ENCODE peak calls at places on chromosomes 1 and 21, in ten cellular contexts. One of them, this sample, is unnamed.

GRCh38 chr21:39124852-39125251 is 58.4 kb downstream of the PSMG1 start:
- DNase-seq in GM12865: no peak
- DNase-seq in AG09309: no peak
- DNase-seq in PC-9: no peak
- DNase-seq in retinal pigment epithelial cell: no peak
- DNase-seq in WTC11: no peak
- DNase-seq in GM20000: no peak
- DNase-seq in choroid plexus epithelial cell: no peak
- DNase-seq in HFF-Myc: no peak
- DNase-seq in cardiac fibroblast: no peak
- DNase-seq in this sample: no peak

GRCh38 chr1:115679141-115679611 is 37.4 kb downstream of the VANGL1 start:
- DNase-seq in GM12865: peak
- DNase-seq in AG09309: peak
- DNase-seq in PC-9: peak
- DNase-seq in retinal pigment epithelial cell: peak
- DNase-seq in WTC11: no peak
- DNase-seq in GM20000: no peak
- DNase-seq in choroid plexus epithelial cell: peak
- DNase-seq in HFF-Myc: peak
- DNase-seq in cardiac fibroblast: peak
- DNase-seq in this sample: no peak

GRCh38 chr1:43123031-43123430 is 49.1 kb downstream of the EBNA1BP2 start:
- DNase-seq in GM12865: no peak
- DNase-seq in AG09309: no peak
- DNase-seq in PC-9: no peak
- DNase-seq in retinal pigment epithelial cell: no peak
- DNase-seq in WTC11: no peak
- DNase-seq in GM20000: no peak
- DNase-seq in choroid plexus epithelial cell: no peak
- DNase-seq in HFF-Myc: no peak
- DNase-seq in cardiac fibroblast: no peak
- DNase-seq in this sample: no peak

GRCh38 chr1:234599617-234600417 is 10.2 kb downstream of the IRF2BP2 start:
- DNase-seq in GM12865: peak
- DNase-seq in AG09309: no peak
- DNase-seq in PC-9: peak
- DNase-seq in retinal pigment epithelial cell: no peak
- DNase-seq in WTC11: peak
- DNase-seq in GM20000: peak
- DNase-seq in choroid plexus epithelial cell: peak
- DNase-seq in HFF-Myc: no peak
- DNase-seq in cardiac fibroblast: peak
- DNase-seq in this sample: no peak

GRCh38 chr21:34885125-34885524 is 164.0 kb downstream of the RUNX1 start:
- DNase-seq in GM12865: no peak
- DNase-seq in AG09309: no peak
- DNase-seq in PC-9: no peak
- DNase-seq in retinal pigment epithelial cell: no peak
- DNase-seq in WTC11: no peak
- DNase-seq in GM20000: no peak
- DNase-seq in choroid plexus epithelial cell: no peak
- DNase-seq in HFF-Myc: no peak
- DNase-seq in cardiac fibroblast: no peak
- DNase-seq in this sample: no peak

GRCh38 chr1:50155564-50155963 is 46.8 kb downstream of the ELAVL4 start:
- DNase-seq in GM12865: no peak
- DNase-seq in AG09309: no peak
- DNase-seq in PC-9: no peak
- DNase-seq in retinal pigment epithelial cell: no peak
- DNase-seq in WTC11: no peak
- DNase-seq in GM20000: no peak
- DNase-seq in choroid plexus epithelial cell: no peak
- DNase-seq in HFF-Myc: no peak
- DNase-seq in cardiac fibroblast: no peak
- DNase-seq in this sample: no peak

GRCh38 chr1:225750865-225751824 is 26.5 kb upstream of the SRP9 start:
- DNase-seq in GM12865: no peak
- DNase-seq in AG09309: no peak
- DNase-seq in PC-9: no peak
- DNase-seq in retinal pigment epithelial cell: no peak
- DNase-seq in WTC11: no peak
- DNase-seq in GM20000: no peak
- DNase-seq in choroid plexus epithelial cell: no peak
- DNase-seq in HFF-Myc: no peak
- DNase-seq in cardiac fibroblast: no peak
- DNase-seq in this sample: no peak

GRCh38 chr1:80656011-80656627 is 1144.6 kb upstream of the ADGRL2 start:
- DNase-seq in GM12865: peak
- DNase-seq in AG09309: no peak
- DNase-seq in PC-9: no peak
- DNase-seq in retinal pigment epithelial cell: peak
- DNase-seq in WTC11: peak
- DNase-seq in GM20000: no peak
- DNase-seq in choroid plexus epithelial cell: peak
- DNase-seq in HFF-Myc: no peak
- DNase-seq in cardiac fibroblast: peak
- DNase-seq in this sample: peak

GRCh38 chr1:228735871-228736586 is 750 bp downstream of the RHOU start:
- DNase-seq in GM12865: no peak
- DNase-seq in AG09309: no peak
- DNase-seq in PC-9: no peak
- DNase-seq in retinal pigment epithelial cell: no peak
- DNase-seq in WTC11: peak
- DNase-seq in GM20000: peak
- DNase-seq in choroid plexus epithelial cell: peak
- DNase-seq in HFF-Myc: no peak
- DNase-seq in cardiac fibroblast: peak
- DNase-seq in this sample: no peak

GRCh38 chr21:45550552-45551210 is 8.4 kb upstream of the SLC19A1 start:
- DNase-seq in GM12865: peak
- DNase-seq in AG09309: no peak
- DNase-seq in PC-9: no peak
- DNase-seq in retinal pigment epithelial cell: no peak
- DNase-seq in WTC11: no peak
- DNase-seq in GM20000: peak
- DNase-seq in choroid plexus epithelial cell: peak
- DNase-seq in HFF-Myc: no peak
- DNase-seq in cardiac fibroblast: no peak
- DNase-seq in this sample: no peak

GRCh38 chr1:3898994-3899775 is 887 bp downstream of the C1orf174 start:
- DNase-seq in GM12865: no peak
- DNase-seq in AG09309: no peak
- DNase-seq in PC-9: peak
- DNase-seq in retinal pigment epithelial cell: no peak
- DNase-seq in WTC11: no peak
- DNase-seq in GM20000: no peak
- DNase-seq in choroid plexus epithelial cell: peak
- DNase-seq in HFF-Myc: no peak
- DNase-seq in cardiac fibroblast: peak
- DNase-seq in this sample: no peak

GRCh38 chr1:28028873-28029654 is 59.3 kb downstream of the EYA3 start:
- DNase-seq in GM12865: peak
- DNase-seq in AG09309: no peak
- DNase-seq in PC-9: no peak
- DNase-seq in retinal pigment epithelial cell: no peak
- DNase-seq in WTC11: no peak
- DNase-seq in GM20000: peak
- DNase-seq in choroid plexus epithelial cell: peak
- DNase-seq in HFF-Myc: no peak
- DNase-seq in cardiac fibroblast: peak
- DNase-seq in this sample: no peak

GRCh38 chr1:35595684-35596083 is 22.6 kb downstream of the TFAP2E start:
- DNase-seq in GM12865: no peak
- DNase-seq in AG09309: no peak
- DNase-seq in PC-9: no peak
- DNase-seq in retinal pigment epithelial cell: no peak
- DNase-seq in WTC11: no peak
- DNase-seq in GM20000: no peak
- DNase-seq in choroid plexus epithelial cell: no peak
- DNase-seq in HFF-Myc: no peak
- DNase-seq in cardiac fibroblast: no peak
- DNase-seq in this sample: no peak

DNA sequence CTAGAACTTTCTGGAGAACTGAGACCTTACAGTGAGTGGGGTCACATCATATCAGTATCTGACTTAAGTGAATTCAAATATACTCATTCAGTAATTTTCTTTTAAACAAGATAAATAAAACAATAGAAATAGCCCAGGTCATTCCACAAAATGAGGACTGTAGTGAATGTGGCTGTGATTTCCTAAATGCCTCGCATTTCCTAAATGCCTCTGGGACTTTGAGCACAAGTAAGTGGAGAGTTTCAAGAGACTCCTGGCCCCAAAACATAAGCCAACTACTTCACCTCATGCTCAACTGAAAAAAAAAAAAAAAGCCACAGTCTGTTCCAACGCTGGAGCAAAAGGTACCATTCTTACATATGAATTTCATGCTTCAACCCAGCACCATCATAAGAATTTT is 81.5 kb downstream of the ZNF281 start:
- DNase-seq in GM12865: no peak
- DNase-seq in AG09309: no peak
- DNase-seq in PC-9: no peak
- DNase-seq in retinal pigment epithelial cell: no peak
- DNase-seq in WTC11: no peak
- DNase-seq in GM20000: no peak
- DNase-seq in choroid plexus epithelial cell: no peak
- DNase-seq in HFF-Myc: no peak
- DNase-seq in cardiac fibroblast: no peak
- DNase-seq in this sample: no peak
- TF ChIP-seq CTCF in GM12865: no peak
- TF ChIP-seq CTCF in AG09309: no peak
- TF ChIP-seq CTCF in PC-9: no peak
- TF ChIP-seq CTCF in retinal pigment epithelial cell: no peak
- TF ChIP-seq CTCF in WTC11: no peak
- TF ChIP-seq CTCF in GM20000: no peak
- TF ChIP-seq CTCF in choroid plexus epithelial cell: no peak
- TF ChIP-seq CTCF in HFF-Myc: no peak
- TF ChIP-seq CTCF in cardiac fibroblast: no peak
- TF ChIP-seq CTCF in this sample: no peak

GRCh38 chr1:6545276-6545934 is 8.9 kb downstream of the NOL9 start:
- DNase-seq in GM12865: no peak
- DNase-seq in AG09309: no peak
- DNase-seq in PC-9: no peak
- DNase-seq in retinal pigment epithelial cell: no peak
- DNase-seq in WTC11: no peak
- DNase-seq in GM20000: no peak
- DNase-seq in choroid plexus epithelial cell: peak
- DNase-seq in HFF-Myc: no peak
- DNase-seq in cardiac fibroblast: peak
- DNase-seq in this sample: peak

GRCh38 chr1:6546326-6546725 is 8.0 kb downstream of the NOL9 start:
- DNase-seq in GM12865: no peak
- DNase-seq in AG09309: no peak
- DNase-seq in PC-9: no peak
- DNase-seq in retinal pigment epithelial cell: no peak
- DNase-seq in WTC11: no peak
- DNase-seq in GM20000: no peak
- DNase-seq in choroid plexus epithelial cell: no peak
- DNase-seq in HFF-Myc: no peak
- DNase-seq in cardiac fibroblast: no peak
- DNase-seq in this sample: no peak

GRCh38 chr1:6544831-6545230 is 9.5 kb downstream of the NOL9 start:
- DNase-seq in GM12865: no peak
- DNase-seq in AG09309: no peak
- DNase-seq in PC-9: no peak
- DNase-seq in retinal pigment epithelial cell: no peak
- DNase-seq in WTC11: no peak
- DNase-seq in GM20000: no peak
- DNase-seq in choroid plexus epithelial cell: peak
- DNase-seq in HFF-Myc: no peak
- DNase-seq in cardiac fibroblast: peak
- DNase-seq in this sample: no peak

DNA sequence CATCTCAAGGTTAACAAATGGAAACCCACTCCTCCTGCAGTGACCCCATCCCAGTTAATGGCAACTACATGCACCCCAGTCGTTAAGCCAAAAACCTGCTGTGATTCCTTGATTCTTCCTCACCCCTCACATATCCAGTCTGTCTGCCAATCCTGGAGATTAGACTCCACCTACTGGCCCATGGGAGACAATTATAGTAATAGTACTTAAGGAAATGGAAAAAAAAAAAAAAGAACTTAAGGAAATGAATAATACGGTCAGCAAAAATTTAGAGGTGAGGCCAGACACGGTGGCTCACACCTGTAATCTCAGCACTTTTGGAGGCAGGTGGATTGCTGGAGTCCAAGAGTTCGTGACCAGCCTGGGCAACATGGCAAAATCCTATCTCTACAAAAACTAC is 7.0 kb downstream of the NOL9 start:
- DNase-seq in GM12865: no peak
- DNase-seq in AG09309: no peak
- DNase-seq in PC-9: no peak
- DNase-seq in retinal pigment epithelial cell: no peak
- DNase-seq in WTC11: no peak
- DNase-seq in GM20000: no peak
- DNase-seq in choroid plexus epithelial cell: peak
- DNase-seq in HFF-Myc: no peak
- DNase-seq in cardiac fibroblast: peak
- DNase-seq in this sample: peak
- TF ChIP-seq CTCF in GM12865: no peak
- TF ChIP-seq CTCF in AG09309: no peak
- TF ChIP-seq CTCF in PC-9: no peak
- TF ChIP-seq CTCF in retinal pigment epithelial cell: peak
- TF ChIP-seq CTCF in WTC11: no peak
- TF ChIP-seq CTCF in GM20000: no peak
- TF ChIP-seq CTCF in choroid plexus epithelial cell: peak
- TF ChIP-seq CTCF in HFF-Myc: no peak
- TF ChIP-seq CTCF in cardiac fibroblast: no peak
- TF ChIP-seq CTCF in this sample: peak

GRCh38 chr1:209030454-209031167 is 552.9 kb upstream of the CAMK1G start:
- DNase-seq in GM12865: no peak
- DNase-seq in AG09309: no peak
- DNase-seq in PC-9: no peak
- DNase-seq in retinal pigment epithelial cell: no peak
- DNase-seq in WTC11: no peak
- DNase-seq in GM20000: no peak
- DNase-seq in choroid plexus epithelial cell: no peak
- DNase-seq in HFF-Myc: no peak
- DNase-seq in cardiac fibroblast: no peak
- DNase-seq in this sample: no peak
- TF ChIP-seq CTCF in GM12865: no peak
- TF ChIP-seq CTCF in AG09309: no peak
- TF ChIP-seq CTCF in PC-9: no peak
- TF ChIP-seq CTCF in retinal pigment epithelial cell: no peak
- TF ChIP-seq CTCF in WTC11: no peak
- TF ChIP-seq CTCF in GM20000: no peak
- TF ChIP-seq CTCF in choroid plexus epithelial cell: no peak
- TF ChIP-seq CTCF in HFF-Myc: no peak
- TF ChIP-seq CTCF in cardiac fibroblast: no peak
- TF ChIP-seq CTCF in this sample: no peak

DNA sequence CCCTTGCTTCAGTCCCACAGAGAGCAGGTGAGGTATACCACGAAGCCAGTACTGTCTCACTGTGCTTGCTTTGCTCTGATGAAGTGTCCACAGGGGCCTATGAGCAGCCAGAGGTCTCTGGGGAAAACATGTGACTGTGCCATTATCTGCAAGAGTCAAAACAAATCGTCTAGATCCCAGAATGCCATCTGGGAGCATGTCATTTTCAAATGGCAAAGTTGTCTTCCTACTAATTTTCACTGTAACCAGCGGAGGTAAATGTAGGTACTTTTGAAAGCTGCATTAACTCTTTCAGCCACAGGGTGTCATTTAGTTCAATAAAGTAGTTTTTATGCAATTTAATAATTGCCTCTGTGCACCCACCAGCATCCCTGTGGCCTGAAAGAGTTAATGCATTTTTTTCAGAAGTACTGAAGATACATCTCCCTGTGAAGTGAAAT is 173.6 kb upstream of the SGIP1 start:
- DNase-seq in GM12865: peak
- DNase-seq in AG09309: no peak
- DNase-seq in PC-9: no peak
- DNase-seq in retinal pigment epithelial cell: no peak
- DNase-seq in WTC11: no peak
- DNase-seq in GM20000: no peak
- DNase-seq in choroid plexus epithelial cell: no peak
- DNase-seq in HFF-Myc: no peak
- DNase-seq in cardiac fibroblast: peak
- DNase-seq in this sample: no peak
- TF ChIP-seq CTCF in GM12865: peak
- TF ChIP-seq CTCF in AG09309: no peak
- TF ChIP-seq CTCF in PC-9: no peak
- TF ChIP-seq CTCF in retinal pigment epithelial cell: peak
- TF ChIP-seq CTCF in WTC11: no peak
- TF ChIP-seq CTCF in GM20000: peak
- TF ChIP-seq CTCF in choroid plexus epithelial cell: peak
- TF ChIP-seq CTCF in HFF-Myc: peak
- TF ChIP-seq CTCF in cardiac fibroblast: peak
- TF ChIP-seq CTCF in this sample: peak

This sample was measured in foreskin keratinocyte.